ENCODE peak calls at places on chromosomes 6 and 20, in four cellular contexts. One of them, this sample, is unnamed.

GRCh38 chr6:152273002-152273401 is 364.2 kb downstream of the SYNE1 start:
- DNase-seq in K562: no peak
- DNase-seq in SK-N-SH: no peak
- DNase-seq in HepG2: no peak
- DNase-seq in this sample: no peak

GRCh38 chr6:44177691-44178423 is 19.2 kb downstream of the CAPN11 start:
- DNase-seq in HepG2: no peak
- DNase-seq in SK-N-SH: no peak
- DNase-seq in K562: no peak
- DNase-seq in this sample: no peak

GRCh38 chr6:132132911-132133639 is 181.9 kb upstream of the CCN2 start:
- DNase-seq in K562: no peak
- DNase-seq in HepG2: no peak
- DNase-seq in SK-N-SH: no peak
- DNase-seq in this sample: no peak

GRCh38 chr6:53517021-53517420 is 27.9 kb downstream of the GCLC start:
- DNase-seq in SK-N-SH: no peak
- DNase-seq in HepG2: peak; percentile 46
- DNase-seq in K562: no peak
- DNase-seq in this sample: no peak

GRCh38 chr6:31882344-31882743 is 3.5 kb upstream of the SLC44A4 start:
- DNase-seq in K562: no peak
- DNase-seq in HepG2: no peak
- DNase-seq in SK-N-SH: no peak
- DNase-seq in this sample: no peak

GRCh38 chr6:38646166-38646565 is 6.4 kb upstream of the BTBD9 start:
- DNase-seq in SK-N-SH: no peak
- DNase-seq in K562: no peak
- DNase-seq in HepG2: no peak
- DNase-seq in this sample: no peak

GRCh38 chr6:97059473-97059872 is 134.9 kb downstream of the KLHL32 start:
- DNase-seq in K562: peak; percentile 33
- DNase-seq in HepG2: peak; percentile 17
- DNase-seq in SK-N-SH: peak; percentile 57
- DNase-seq in this sample: no peak

GRCh38 chr20:63495771-63496403 is 3.0 kb downstream of the EEF1A2 start:
- DNase-seq in K562: peak; percentile 79
- DNase-seq in HepG2: peak; percentile 49
- DNase-seq in SK-N-SH: peak; percentile 90
- DNase-seq in this sample: peak; percentile 87

GRCh38 chr6:152603911-152604310 is 33.3 kb downstream of the SYNE1 start:
- DNase-seq in SK-N-SH: no peak
- DNase-seq in HepG2: no peak
- DNase-seq in K562: no peak
- DNase-seq in this sample: no peak

GRCh38 chr6:36688534-36689075 is 9.0 kb upstream of the RAB44 start:
- DNase-seq in HepG2: no peak
- DNase-seq in SK-N-SH: no peak
- DNase-seq in K562: no peak
- DNase-seq in this sample: no peak

GRCh38 chr20:35117148-35117547 is 24.5 kb upstream of the TRPC4AP start:
- DNase-seq in SK-N-SH: no peak
- DNase-seq in HepG2: no peak
- DNase-seq in K562: no peak
- DNase-seq in this sample: no peak

GRCh38 chr6:131792091-131792496 is 15.7 kb upstream of the ENPP1 start:
- DNase-seq in SK-N-SH: no peak
- DNase-seq in HepG2: peak; percentile 42
- DNase-seq in K562: no peak
- DNase-seq in this sample: no peak

GRCh38 chr6:166678426-166678825 is 51.4 kb upstream of the RPS6KA2 start:
- DNase-seq in SK-N-SH: no peak
- DNase-seq in K562: no peak
- DNase-seq in HepG2: peak; percentile 68
- DNase-seq in this sample: no peak

GRCh38 chr6:106974337-106974998 is at the start of gene CD24:
- DNase-seq in HepG2: no peak
- DNase-seq in K562: peak; percentile 37
- DNase-seq in SK-N-SH: peak; percentile 92
- DNase-seq in this sample: peak; percentile 78

GRCh38 chr6:170208651-170209353 is 82.1 kb downstream of the DLL1 start:
- DNase-seq in HepG2: no peak
- DNase-seq in K562: no peak
- DNase-seq in SK-N-SH: peak; percentile 11
- DNase-seq in this sample: no peak

GRCh38 chr20:33210371-33210770 is 6.8 kb upstream of the BPIFA3 start:
- DNase-seq in K562: no peak
- DNase-seq in SK-N-SH: no peak
- DNase-seq in HepG2: no peak
- DNase-seq in this sample: no peak

GRCh38 chr20:33211817-33212424 is 5.2 kb upstream of the BPIFA3 start:
- DNase-seq in K562: peak; percentile 66
- DNase-seq in HepG2: peak; percentile 78
- DNase-seq in SK-N-SH: peak; percentile 56
- DNase-seq in this sample: peak; percentile 75

DNA sequence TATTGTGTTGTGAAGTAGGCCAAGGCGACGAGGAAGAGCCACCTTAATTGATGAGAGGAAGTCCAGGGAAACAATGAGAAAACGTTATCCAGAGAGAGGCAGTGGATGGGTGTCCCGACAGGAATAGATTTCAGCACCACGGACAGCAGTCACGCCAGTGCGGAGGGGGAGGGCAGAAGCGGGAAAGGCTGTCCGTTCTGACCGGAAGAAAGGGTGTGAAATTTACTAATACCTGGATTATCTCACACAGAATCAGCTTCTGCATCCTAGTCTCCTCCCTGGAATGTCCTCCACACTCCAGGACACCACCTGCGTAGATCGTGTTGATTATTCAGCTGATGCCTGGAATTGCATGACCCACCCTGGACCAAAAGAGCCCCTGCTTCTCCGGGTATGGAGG is 7.4 kb upstream of the BPIFA3 start:
- DNase-seq in HepG2: peak; percentile 74
- DNase-seq in K562: peak; percentile 71
- DNase-seq in SK-N-SH: no peak
- DNase-seq in this sample: peak; percentile 87
- TF ChIP-seq FOXJ3 in HepG2: no peak
- TF ChIP-seq FOXJ3 in K562: no peak
- TF ChIP-seq FOXJ3 in SK-N-SH: no peak
- TF ChIP-seq FOXJ3 in this sample: no peak

DNA sequence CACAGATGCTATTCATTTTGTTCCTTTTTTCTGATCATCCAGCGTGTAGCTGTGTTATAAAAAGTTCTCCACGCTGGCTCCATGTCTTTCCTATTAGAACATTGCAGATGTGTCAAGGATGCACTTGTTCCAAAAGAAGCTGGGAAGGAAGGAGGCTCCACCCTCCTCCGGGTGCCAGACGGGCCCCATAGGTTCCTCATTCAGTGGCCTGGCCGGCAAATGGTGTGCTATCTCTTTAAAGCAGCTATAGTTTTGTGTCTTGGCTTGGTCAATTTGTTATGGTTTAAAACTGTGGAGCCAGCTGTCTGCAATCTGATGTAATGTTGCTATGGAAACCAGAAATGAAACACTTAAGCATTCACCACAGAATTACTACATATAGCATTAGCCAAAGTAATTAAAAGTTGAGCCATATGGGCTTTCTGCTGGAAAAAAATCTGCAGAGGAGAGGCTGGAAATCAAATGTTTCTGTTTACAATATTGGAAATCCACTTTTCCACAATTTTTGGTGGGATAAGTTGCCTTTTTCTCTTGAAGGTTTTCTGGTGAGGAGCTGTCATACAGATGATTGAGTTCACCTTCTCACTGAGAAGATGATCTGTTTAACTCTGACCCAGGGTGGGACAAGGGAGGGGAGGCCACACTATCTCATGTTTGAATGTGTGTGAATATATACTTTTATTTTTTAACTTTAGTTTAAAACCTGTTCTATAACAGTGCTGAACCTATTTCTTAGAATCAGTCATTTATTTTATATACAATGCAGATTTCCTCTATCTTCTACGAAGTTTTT is 167.3 kb downstream of the SASH1 start:
- DNase-seq in SK-N-SH: no peak
- DNase-seq in K562: no peak
- DNase-seq in HepG2: no peak
- DNase-seq in this sample: no peak
- TF ChIP-seq FOXJ3 in SK-N-SH: no peak
- TF ChIP-seq FOXJ3 in K562: no peak
- TF ChIP-seq FOXJ3 in HepG2: no peak
- TF ChIP-seq FOXJ3 in this sample: no peak

GRCh38 chr6:95917034-95917433 is 98.7 kb upstream of the FUT9 start:
- DNase-seq in K562: no peak
- DNase-seq in SK-N-SH: no peak
- DNase-seq in HepG2: peak; percentile 3
- DNase-seq in this sample: no peak
- TF ChIP-seq FOXJ3 in K562: no peak
- TF ChIP-seq FOXJ3 in SK-N-SH: no peak
- TF ChIP-seq FOXJ3 in HepG2: no peak
- TF ChIP-seq FOXJ3 in this sample: no peak

GRCh38 chr6:100260584-100260983 is 204.1 kb downstream of the SIM1 start:
- DNase-seq in SK-N-SH: no peak
- DNase-seq in HepG2: no peak
- DNase-seq in K562: no peak
- DNase-seq in this sample: no peak
- TF ChIP-seq FOXJ3 in SK-N-SH: no peak
- TF ChIP-seq FOXJ3 in HepG2: no peak
- TF ChIP-seq FOXJ3 in K562: no peak
- TF ChIP-seq FOXJ3 in this sample: no peak

DNA sequence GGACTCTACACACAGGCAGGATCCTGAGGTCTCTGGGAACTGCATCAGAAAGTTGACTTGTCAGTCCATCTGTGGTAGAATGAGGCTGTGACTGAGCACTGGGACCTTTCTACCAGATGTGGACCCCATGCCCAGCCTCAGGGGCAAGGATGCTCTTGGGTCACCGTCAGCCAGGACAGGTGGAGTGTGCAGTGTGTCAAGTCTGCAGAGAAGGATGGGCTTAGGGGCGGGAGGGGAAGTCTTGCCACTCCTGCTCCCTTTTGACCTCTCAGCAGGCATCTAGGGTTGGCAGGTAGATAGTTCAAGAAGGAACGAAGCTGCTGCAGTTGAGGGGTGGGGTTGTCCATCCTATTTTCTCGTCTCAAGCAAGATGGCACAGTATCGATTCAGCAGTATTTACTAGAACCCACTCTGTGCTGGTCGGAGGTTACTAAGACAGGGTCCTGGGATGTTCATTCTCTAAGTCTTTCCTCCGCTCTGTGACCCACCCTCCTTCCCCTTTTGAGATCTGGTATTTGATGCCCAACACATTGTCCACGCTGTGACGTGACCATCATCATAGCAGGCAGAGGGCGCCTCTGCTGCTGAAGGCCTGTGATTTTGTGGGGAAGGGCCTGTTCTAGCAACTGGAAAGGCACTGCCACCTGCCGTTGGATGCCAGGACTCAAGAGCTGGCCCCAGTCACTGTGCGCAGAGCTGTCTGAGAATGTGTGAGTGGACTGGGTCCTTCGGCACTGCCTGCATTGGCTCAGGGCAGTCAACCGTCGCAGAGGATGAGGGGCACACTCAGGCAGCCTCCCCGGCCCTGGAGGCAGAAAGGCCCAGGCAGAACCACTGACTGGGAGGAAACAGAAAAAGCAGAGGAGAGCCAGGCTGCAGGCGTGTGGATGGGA is 23.2 kb downstream of the RBCK1 start:
- DNase-seq in K562: peak; percentile 29
- DNase-seq in SK-N-SH: peak; percentile 91
- DNase-seq in HepG2: peak; percentile 93
- DNase-seq in this sample: peak; percentile 75
- TF ChIP-seq FOXJ3 in K562: no peak
- TF ChIP-seq FOXJ3 in SK-N-SH: no peak
- TF ChIP-seq FOXJ3 in HepG2: no peak
- TF ChIP-seq FOXJ3 in this sample: no peak